ENCODE peak calls at places on chromosome 19, in eight cellular contexts. M, C, E, L, A, K, Q and G are unnamed samples.
A peak's percentile ranks its signal among the peaks of the same experiment; 100 is the strongest.

GRCh38 chr19:41427647-41428480 is 690 bp upstream of the B3GNT8 start:
- DNase-seq in M (peak; percentile 58), C (no peak), Q (no peak), L (peak; percentile 53), K (peak; percentile 21), A (no peak), E (no peak), G (peak; percentile 80)

GRCh38 chr19:39261704-39262103 is 6.5 kb upstream of the IFNL2 start:
- DNase-seq in K (no peak), Q (no peak), L (no peak), M (no peak), C (no peak), A (no peak), E (no peak), G (no peak)

GRCh38 chr19:6753178-6754031 is 13.8 kb downstream of the SH2D3A start:
- DNase-seq in A (peak; percentile 15), K (peak; percentile 97), E (peak; percentile 90), M (peak; percentile 78), Q (peak; percentile 86), L (peak; percentile 76), C (no peak), G (peak; percentile 91)

GRCh38 chr19:33476151-33476707 is 45.4 kb downstream of the PEPD start:
- DNase-seq in K (no peak), L (no peak), Q (no peak), C (no peak), M (no peak), E (no peak), A (no peak), G (peak; percentile 41)

GRCh38 chr19:37953576-37954303 is 46.7 kb downstream of the SIPA1L3 start:
- DNase-seq in E (peak; percentile 67), A (no peak), M (no peak), L (no peak), Q (no peak), K (peak; percentile 93), C (no peak), G (peak; percentile 3)

GRCh38 chr19:6773323-6773931 is 919 bp downstream of the VAV1 start:
- DNase-seq in K (no peak), M (peak; percentile 41), Q (no peak), A (no peak), E (no peak), C (no peak), L (peak; percentile 54), G (peak; percentile 69)

GRCh38 chr19:34504273-34504808 is 22.8 kb downstream of the WTIP start:
- DNase-seq in M (no peak), Q (peak; percentile 11), C (no peak), E (no peak), L (no peak), A (no peak), K (no peak), G (no peak)

GRCh38 chr19:38682195-38682867 is 34.9 kb downstream of the ACTN4 start:
- DNase-seq in E (no peak), K (no peak), M (no peak), A (no peak), L (no peak), Q (no peak), C (no peak), G (no peak)

DNA sequence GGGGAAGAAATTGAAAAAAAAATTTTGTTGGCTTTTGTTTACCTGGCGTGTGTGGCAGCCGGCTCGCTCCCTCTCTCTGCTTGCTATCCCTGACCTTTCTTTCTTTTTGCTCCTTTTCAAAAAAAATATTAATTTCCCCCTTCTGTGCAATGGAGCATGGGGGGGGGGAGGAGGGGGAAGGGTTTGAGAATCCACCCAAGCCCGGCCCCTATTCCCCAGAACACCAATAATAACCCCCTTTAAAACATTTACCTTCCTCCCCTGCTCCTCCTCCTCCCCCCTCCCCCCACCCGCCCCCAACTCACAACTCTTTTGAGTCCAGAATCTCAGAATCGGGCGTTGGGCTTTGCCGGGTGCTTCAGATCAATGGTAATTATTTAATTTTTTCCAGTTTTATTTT is 28.4 kb downstream of the NFIX start:
- DNase-seq in A (no peak), Q (no peak), M (no peak), L (no peak), E (no peak), K (no peak), C (no peak), G (no peak)
- H3K27me3 ChIP-seq in A (no peaks in the 10 kb centered on the region), Q (no peaks in the 10 kb centered on the region), M (no peaks in the 10 kb centered on the region), L (peaks cover 3% of the 10 kb centered on the region), E (peaks cover 47% of the 10 kb centered on the region), K (peaks cover 100% of the 10 kb centered on the region), C (no peaks in the 10 kb centered on the region), G (no peaks in the 10 kb centered on the region)

GRCh38 chr19:13176345-13176744 is 26.1 kb downstream of the IER2 start:
- DNase-seq in M (no peak), Q (no peak), K (no peak), E (no peak), C (no peak), A (no peak), L (no peak), G (no peak)

GRCh38 chr19:13187419-13187818 is 37.2 kb downstream of the IER2 start:
- DNase-seq in E (no peak), Q (no peak), M (no peak), K (no peak), C (no peak), L (no peak), A (no peak), G (no peak)

DNA sequence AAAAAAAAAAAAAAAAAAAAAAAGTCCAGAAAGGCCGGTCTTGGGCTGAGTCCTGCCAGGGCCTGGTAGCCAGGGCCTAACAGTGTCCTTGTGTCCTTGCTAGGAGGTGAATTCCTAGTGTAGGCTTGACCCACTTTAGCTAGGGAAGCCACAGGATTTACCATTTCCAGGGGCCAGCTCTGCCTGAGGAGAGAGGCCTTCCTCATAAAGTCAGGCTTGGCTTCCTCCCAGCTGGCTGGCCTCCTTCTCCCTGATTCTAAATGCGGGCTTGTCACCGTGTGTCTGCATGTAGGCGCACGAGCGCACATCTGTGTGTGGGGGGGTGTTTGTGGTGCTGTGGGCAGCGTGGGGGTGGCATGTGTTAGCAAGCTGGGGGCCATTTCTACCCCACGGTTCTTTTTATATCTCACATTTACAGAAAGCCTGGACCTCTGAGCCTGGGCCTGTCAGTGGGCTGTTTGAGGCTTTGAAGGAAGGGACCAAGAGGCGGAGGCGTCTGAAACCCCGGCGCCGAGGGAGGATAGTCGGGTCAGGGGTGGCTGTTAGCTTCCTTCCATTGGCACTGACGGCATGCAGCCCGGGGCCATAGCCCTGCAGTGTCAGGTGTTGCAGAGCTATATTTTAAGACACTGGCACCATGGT is 31.7 kb downstream of the IER2 start:
- DNase-seq in K (no peak), Q (peak; percentile 70), M (peak; percentile 85), A (peak; percentile 64), E (no peak), L (peak; percentile 63), C (no peak), G (peak; percentile 67)
- H3K9me3 ChIP-seq in K (no peaks in the 10 kb centered on the region), Q (no peaks in the 10 kb centered on the region), M (no peaks in the 10 kb centered on the region), A (no peaks in the 10 kb centered on the region), E (no peaks in the 10 kb centered on the region), L (no peaks in the 10 kb centered on the region), C (no peaks in the 10 kb centered on the region), G (no peaks in the 10 kb centered on the region)

GRCh38 chr19:55158423-55158822 is 891 bp upstream of the TNNI3 start:
- DNase-seq in C (no peak), L (no peak), A (no peak), K (no peak), M (no peak), E (no peak), Q (no peak), G (no peak)

GRCh38 chr19:55160986-55161365 is 3.4 kb upstream of the TNNI3 start:
- DNase-seq in M (no peak), Q (no peak), L (no peak), A (no peak), K (no peak), E (no peak), C (no peak), G (no peak)

GRCh38 chr19:55158848-55159793 is 1.6 kb upstream of the TNNI3 start:
- DNase-seq in E (no peak), M (peak; percentile 86), A (no peak), C (no peak), L (no peak), Q (no peak), K (no peak), G (no peak)

GRCh38 chr19:55161571-55162322 is 4.2 kb upstream of the TNNI3 start:
- DNase-seq in A (no peak), M (no peak), L (no peak), E (no peak), Q (no peak), C (no peak), K (no peak), G (no peak)

DNA sequence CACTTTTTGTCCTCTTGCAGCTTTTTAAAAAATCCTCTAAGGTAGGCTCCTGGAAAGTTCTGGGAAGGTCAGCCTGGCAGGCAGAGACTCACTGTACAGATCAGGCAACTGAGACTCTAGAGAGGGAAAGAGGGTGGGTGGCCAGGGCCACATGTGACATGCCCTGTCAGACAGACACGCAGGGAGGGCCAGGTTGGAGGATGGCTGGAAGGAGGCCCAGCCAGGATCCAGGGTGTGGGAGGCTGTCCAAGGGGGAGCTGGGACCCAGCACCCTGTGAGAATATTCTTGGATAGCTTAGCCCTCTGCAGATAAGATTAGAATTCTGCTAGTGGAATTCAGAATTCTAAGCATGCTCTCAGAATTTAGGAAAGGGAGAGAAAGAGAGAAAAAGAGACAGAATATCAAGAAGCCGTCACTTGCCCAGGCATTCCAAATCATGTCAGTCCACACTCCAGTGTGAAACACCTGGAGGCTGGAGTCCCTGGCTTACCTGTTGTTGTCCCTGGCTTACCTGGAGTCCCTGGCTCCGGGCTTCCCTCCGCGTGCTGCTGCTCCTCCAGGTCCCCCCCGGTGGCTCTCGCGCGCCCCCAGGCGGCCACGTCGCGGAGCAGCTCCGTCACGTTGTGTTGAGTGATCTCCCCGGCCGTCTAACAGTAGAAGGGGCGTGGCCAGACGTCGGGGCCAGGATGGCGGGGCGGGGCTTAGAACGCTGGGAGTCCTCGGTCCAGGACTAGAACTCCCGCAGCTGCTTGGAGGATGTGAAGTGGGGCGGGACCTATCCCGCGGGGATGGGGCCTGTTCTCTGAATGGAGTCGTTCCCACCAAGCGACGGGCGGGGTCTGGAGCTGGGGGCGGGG is 2.8 kb upstream of the TNNI3 start:
- DNase-seq in C (peak; percentile 83), M (peak; percentile 84), A (peak; percentile 67), E (peak; percentile 87), L (peak; percentile 85), Q (peak; percentile 92), K (peak; percentile 97), G (peak; percentile 95)
- H3K27me3 ChIP-seq in C (peaks cover 2% of the 10 kb centered on the region), M (peaks cover 65% of the 10 kb centered on the region), A (peaks cover 38% of the 10 kb centered on the region), E (peaks cover 7% of the 10 kb centered on the region), L (peaks cover 15% of the 10 kb centered on the region), Q (no peaks in the 10 kb centered on the region), K (peaks cover 40% of the 10 kb centered on the region), G (peaks cover 66% of the 10 kb centered on the region)

DNA sequence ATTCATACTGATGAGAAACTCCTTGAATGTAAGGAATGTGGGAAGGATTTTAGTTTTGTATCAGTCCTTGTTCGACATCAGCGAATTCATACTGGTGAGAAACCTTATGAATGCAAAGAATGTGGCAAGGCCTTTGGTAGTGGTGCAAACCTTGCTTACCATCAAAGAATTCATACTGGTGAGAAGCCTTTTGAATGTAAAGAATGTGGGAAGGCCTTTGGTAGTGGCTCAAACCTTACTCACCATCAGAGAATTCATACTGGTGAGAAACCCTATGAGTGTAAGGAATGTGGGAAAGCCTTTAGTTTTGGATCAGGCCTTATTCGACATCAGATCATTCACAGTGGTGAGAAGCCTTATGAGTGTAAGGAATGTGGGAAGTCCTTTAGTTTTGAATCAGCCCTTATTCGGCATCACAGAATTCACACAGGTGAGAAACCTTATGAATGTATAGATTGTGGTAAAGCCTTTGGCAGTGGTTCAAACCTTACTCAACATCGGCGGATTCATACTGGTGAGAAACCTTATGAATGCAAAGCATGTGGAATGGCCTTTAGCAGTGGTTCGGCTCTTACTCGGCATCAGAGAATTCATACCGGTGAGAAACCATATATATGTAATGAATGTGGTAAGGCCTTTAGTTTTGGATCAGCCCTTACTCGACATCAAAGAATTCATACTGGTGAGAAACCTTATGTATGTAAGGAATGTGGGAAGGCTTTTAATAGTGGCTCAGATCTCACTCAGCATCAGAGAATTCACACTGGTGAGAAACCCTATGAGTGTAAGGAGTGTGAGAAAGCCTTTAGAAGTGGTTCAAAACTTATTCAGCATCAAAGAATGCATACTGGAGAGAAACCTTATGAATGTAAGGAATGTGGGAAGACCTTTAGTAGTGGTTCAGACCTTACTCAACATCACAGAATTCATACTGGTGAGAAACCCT is 26.6 kb downstream of the ZNF345 start:
- DNase-seq in C (no peak), L (no peak), Q (no peak), M (no peak), A (no peak), E (no peak), K (no peak), G (no peak)
- H3K9me3 ChIP-seq in C (peaks cover 37% of the 10 kb centered on the region), L (peaks cover 58% of the 10 kb centered on the region), Q (no peaks in the 10 kb centered on the region), M (peaks cover 100% of the 10 kb centered on the region), A (peaks cover 54% of the 10 kb centered on the region), E (peaks cover 95% of the 10 kb centered on the region), K (peaks cover 88% of the 10 kb centered on the region), G (peaks cover 96% of the 10 kb centered on the region)